ENCODE peak calls at places on chromosomes 2 and 18, in five cellular contexts. F, Z, N, R and B are unnamed samples.

GRCh38 chr2:97982621-97983020 is 13.1 kb downstream of the TMEM131 start:
- DNase-seq in F (no peak), N (no peak), R (no peak), Z (no peak), B (no peak)

GRCh38 chr18:8799593-8799992 is 94.2 kb downstream of the MTCL1 start:
- DNase-seq in Z (no peak), R (no peak), N (no peak), F (no peak), B (no peak)

GRCh38 chr2:28676153-28676835 is 75.3 kb upstream of the PPP1CB start:
- DNase-seq in Z (no peak), N (no peak), R (no peak), F (no peak), B (no peak)

GRCh38 chr2:200156140-200156858 is 150.2 kb upstream of the SPATS2L start:
- DNase-seq in R (no peak), F (no peak), Z (no peak), N (peak), B (no peak)

GRCh38 chr2:191846787-191847620 is at the start of gene CAVIN2:
- DNase-seq in N (peak), Z (no peak), F (peak), R (no peak), B (no peak)

GRCh38 chr18:43571078-43571689 is 293.9 kb upstream of the SYT4 start:
- DNase-seq in F (no peak), R (peak), N (peak), Z (no peak), B (no peak)

GRCh38 chr2:40364143-40364903 is 87.6 kb downstream of the SLC8A1 start:
- DNase-seq in Z (no peak), F (no peak), N (no peak), R (no peak), B (no peak)

GRCh38 chr18:23981369-23981768 is 33.2 kb upstream of the TTC39C start:
- DNase-seq in N (no peak), R (no peak), F (peak), Z (no peak), B (no peak)

GRCh38 chr2:204470621-204471196 is 74.6 kb upstream of the PARD3B start:
- DNase-seq in F (no peak), N (no peak), R (no peak), Z (no peak), B (no peak)

GRCh38 chr18:39946623-39947061 is 2008.4 kb upstream of the PIK3C3 start:
- DNase-seq in R (no peak), N (no peak), F (no peak), Z (no peak), B (no peak)

GRCh38 chr2:234374671-234375245 is 122.1 kb downstream of the ARL4C start:
- DNase-seq in F (no peak), Z (no peak), R (no peak), N (no peak), B (no peak)

GRCh38 chr2:108929896-108930425 is 59.1 kb downstream of the EDAR start:
- DNase-seq in R (no peak), N (no peak), F (no peak), Z (no peak), B (no peak)

GRCh38 chr2:211033765-211034164 is 477.4 kb downstream of the CPS1 start:
- DNase-seq in F (no peak), N (peak), R (no peak), Z (no peak), B (no peak)

GRCh38 chr2:25009954-25010353 is 31.9 kb upstream of the EFR3B start:
- DNase-seq in F (no peak), N (no peak), R (no peak), Z (no peak), B (no peak)

GRCh38 chr2:99833802-99834201 is 308.6 kb downstream of the AFF3 start:
- DNase-seq in F (no peak), N (no peak), R (no peak), Z (no peak), B (no peak)

GRCh38 chr2:9230051-9230802 is 23.6 kb downstream of the ASAP2 start:
- DNase-seq in F (no peak), Z (no peak), N (no peak), R (no peak), B (no peak)

GRCh38 chr2:9228088-9228751 is 21.6 kb downstream of the ASAP2 start:
- DNase-seq in R (peak), N (no peak), F (no peak), Z (no peak), B (no peak)

GRCh38 chr2:9230881-9231280 is 24.3 kb downstream of the ASAP2 start:
- DNase-seq in F (no peak), N (no peak), Z (no peak), R (no peak), B (no peak)

GRCh38 chr2:9228781-9229469 is 22.3 kb downstream of the ASAP2 start:
- DNase-seq in N (no peak), R (peak), Z (no peak), F (no peak), B (no peak)

DNA sequence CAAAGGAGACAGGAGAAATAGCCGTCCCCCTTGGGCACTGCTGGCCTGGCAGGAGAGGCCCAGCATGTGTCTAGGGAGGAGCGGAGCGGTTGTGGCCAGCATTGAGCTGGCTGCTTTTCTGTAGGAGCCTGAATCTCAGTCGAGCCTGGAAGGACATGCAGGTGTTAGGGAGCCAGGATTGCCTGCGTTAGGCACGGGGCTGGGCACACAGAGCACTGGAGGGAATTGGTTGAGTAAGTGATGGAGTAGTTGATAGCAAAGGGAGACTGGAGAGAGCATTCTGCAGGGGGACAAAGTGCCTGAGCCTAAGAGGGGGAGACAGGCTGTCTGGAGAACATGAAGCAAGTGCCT is 22.8 kb downstream of the ASAP2 start:
- DNase-seq in F (no peak), N (no peak), Z (no peak), R (no peak), B (no peak)
- TF ChIP-seq TAF1 in F (no peak), N (no peak), Z (no peak), R (no peak), B (no peak)

DNA sequence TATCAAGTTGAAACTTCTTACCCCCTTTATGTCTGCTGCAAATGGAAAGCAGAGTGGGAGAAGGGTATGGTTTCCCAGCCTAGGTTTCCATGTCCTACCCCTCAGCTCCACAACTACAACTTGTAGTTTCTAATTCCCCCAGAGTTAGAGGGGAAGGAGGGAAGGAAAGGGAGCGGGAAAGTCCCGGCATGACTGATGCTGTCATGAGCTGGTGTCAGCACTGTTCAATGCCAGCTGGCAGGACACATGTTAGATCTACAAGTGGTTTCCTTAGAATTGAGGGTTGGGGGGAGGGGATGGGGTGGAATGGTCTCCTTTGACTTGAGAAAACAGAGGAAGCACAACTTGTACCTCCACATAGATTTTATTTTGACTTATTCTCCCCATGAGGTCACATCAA is 194.0 kb downstream of the MBD2 start:
- DNase-seq in N (no peak), F (no peak), R (no peak), Z (no peak), B (no peak)
- TF ChIP-seq POLR2AphosphoS5 in N (no peak), F (no peak), R (no peak), Z (no peak), B (no peak)

GRCh38 chr18:12517142-12517541 is 109.4 kb downstream of the PRELID3A start:
- DNase-seq in N (no peak), R (no peak), F (no peak), Z (no peak), B (no peak)

GRCh38 chr18:12516049-12516677 is 108.4 kb downstream of the PRELID3A start:
- DNase-seq in F (no peak), N (no peak), Z (no peak), R (no peak), B (no peak)

GRCh38 chr18:12518326-12518725 is 110.6 kb downstream of the PRELID3A start:
- DNase-seq in Z (no peak), N (peak), R (no peak), F (no peak), B (no peak)

GRCh38 chr18:12518832-12519534 is 111.3 kb downstream of the PRELID3A start:
- DNase-seq in Z (no peak), R (no peak), F (no peak), N (no peak), B (no peak)

DNA sequence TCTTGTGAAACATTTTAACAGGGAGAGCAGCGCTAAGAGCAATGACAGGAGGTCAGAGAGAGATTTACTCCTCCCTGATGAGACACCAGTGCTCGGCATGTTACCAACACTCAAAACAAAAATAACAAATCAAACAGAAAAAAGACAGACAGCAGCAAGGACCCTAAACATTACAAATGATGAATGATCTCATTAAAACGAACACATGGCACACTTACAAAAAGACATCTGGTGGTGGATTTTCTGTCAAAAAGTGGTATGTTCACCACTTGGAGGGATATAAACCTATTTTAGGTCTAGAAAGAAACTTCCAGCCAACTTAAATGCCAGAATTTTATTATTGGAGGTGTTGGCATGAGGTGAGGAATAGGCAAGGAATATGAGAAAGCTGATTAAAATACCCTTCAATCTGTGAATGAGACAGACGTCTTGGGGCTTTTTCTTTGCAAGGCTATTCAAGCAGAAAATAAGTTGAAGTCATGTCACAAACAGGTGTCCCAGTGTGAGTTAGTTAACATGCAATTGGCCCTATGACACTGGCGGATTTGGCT is 112.8 kb downstream of the PRELID3A start:
- DNase-seq in N (no peak), Z (no peak), R (no peak), F (no peak), B (no peak)
- TF ChIP-seq TAF1 in N (no peak), Z (no peak), R (no peak), F (no peak), B (no peak)

DNA sequence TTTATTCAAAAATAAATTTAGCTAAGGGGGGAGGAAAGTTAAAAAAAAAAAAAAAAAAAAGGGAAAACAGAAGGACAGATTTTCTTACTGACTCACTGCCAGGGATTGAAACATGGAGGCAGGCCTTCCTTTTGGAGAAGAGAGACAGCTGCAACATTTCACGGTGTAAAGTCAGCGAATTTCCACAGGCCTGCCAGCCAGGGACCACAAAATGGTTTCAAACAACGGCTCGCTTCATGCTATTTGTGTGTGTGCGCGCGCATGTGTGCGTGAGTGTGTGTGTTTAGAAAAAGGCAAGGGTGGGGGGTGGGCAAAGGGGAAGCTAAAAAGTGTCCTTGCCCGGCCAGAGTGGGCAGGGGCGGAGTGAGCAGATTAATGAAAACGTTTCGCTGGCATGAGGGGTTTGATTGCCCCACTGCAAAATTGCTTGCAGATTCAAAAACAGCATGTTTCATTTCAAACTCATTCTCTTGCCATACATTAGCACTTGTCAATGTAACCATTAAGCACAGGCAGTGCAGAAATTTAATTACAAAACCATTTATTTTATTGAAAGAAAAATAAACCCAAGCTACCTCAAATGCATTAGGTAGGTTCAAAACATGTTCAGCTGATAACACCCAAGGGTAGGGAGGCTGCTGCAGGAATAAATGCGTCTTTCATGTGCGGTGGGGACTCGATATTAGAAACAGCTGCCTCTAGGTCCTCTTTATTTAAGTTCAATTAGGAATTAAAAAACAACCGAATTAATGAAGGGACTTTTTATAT is 182.0 kb upstream of the SIX2 start:
- DNase-seq in N (no peak), R (no peak), F (no peak), Z (no peak), B (no peak)
- TF ChIP-seq POLR2AphosphoS5 in N (no peak), R (no peak), F (no peak), Z (no peak), B (no peak)

DNA sequence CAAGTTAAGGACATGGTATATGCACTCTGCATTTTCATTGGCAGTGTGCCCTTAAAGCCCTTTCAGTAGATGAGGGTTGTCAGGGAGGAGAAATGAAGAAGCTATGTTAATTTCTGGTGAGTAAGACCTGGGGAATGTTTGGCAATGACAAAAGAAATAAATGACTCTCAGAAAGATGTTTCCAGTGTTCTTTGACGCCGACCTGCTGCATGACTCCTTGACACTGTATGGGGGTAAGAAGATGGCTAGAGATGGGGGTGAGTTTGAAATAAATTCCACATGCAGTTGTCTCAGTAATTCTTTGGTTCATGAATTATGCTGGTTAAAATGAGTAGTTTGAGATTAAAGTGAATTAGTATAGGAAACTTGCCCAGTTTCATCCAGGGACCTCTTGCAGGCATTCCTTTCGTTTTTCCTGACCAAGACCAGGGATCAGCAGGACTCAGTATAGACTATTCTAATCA is 5.9 kb downstream of the CCDC121 start:
- DNase-seq in F (no peak), R (no peak), N (no peak), Z (no peak), B (no peak)
- TF ChIP-seq TAF1 in F (no peak), R (no peak), N (no peak), Z (no peak), B (no peak)

GRCh38 chr2:48529189-48529588 is 765 bp upstream of the STON1 start:
- DNase-seq in R (peak), N (no peak), Z (no peak), F (no peak), B (no peak)
- TF ChIP-seq POLR2AphosphoS5 in R (no peak), N (no peak), Z (no peak), F (no peak), B (no peak)